ENCODE peak calls at places on chromosomes 12 and 14, in four cellular contexts. One of them, this sample, is unnamed.

GRCh38 chr14:93084402-93084801 is 31.3 kb downstream of the ITPK1 start:
- DNase-seq in HL-60: no peak
- DNase-seq in K562: no peak
- DNase-seq in GM12878: no peak
- DNase-seq in this sample: no peak

GRCh38 chr12:57476162-57476992 is 3.3 kb downstream of the ARHGAP9 start:
- DNase-seq in GM12878: no peak
- DNase-seq in K562: no peak
- DNase-seq in HL-60: peak; percentile 57
- DNase-seq in this sample: peak; percentile 77

GRCh38 chr12:117166107-117166506 is 24.2 kb downstream of the FBXO21 start:
- DNase-seq in HL-60: no peak
- DNase-seq in GM12878: no peak
- DNase-seq in K562: no peak
- DNase-seq in this sample: no peak

GRCh38 chr12:124939428-124940142 is 25.1 kb upstream of the UBC start:
- DNase-seq in HL-60: peak; percentile 92
- DNase-seq in K562: peak; percentile 81
- DNase-seq in GM12878: peak; percentile 88
- DNase-seq in this sample: no peak

GRCh38 chr12:124916370-124917134 is 2.1 kb upstream of the UBC start:
- DNase-seq in GM12878: no peak
- DNase-seq in HL-60: no peak
- DNase-seq in K562: peak; percentile 50
- DNase-seq in this sample: no peak

GRCh38 chr12:3047961-3048360 is 29.2 kb upstream of the TSPAN9 start:
- DNase-seq in K562: no peak
- DNase-seq in HL-60: no peak
- DNase-seq in GM12878: no peak
- DNase-seq in this sample: no peak

GRCh38 chr12:69095765-69096477 is 143.4 kb upstream of the CPSF6 start:
- DNase-seq in K562: no peak
- DNase-seq in GM12878: no peak
- DNase-seq in HL-60: no peak
- DNase-seq in this sample: no peak

GRCh38 chr12:97022831-97023230 is 115.8 kb downstream of the NEDD1 start:
- DNase-seq in HL-60: no peak
- DNase-seq in K562: no peak
- DNase-seq in GM12878: no peak
- DNase-seq in this sample: no peak

GRCh38 chr12:8697120-8697475 is 693 bp upstream of the RIMKLB start:
- DNase-seq in HL-60: no peak
- DNase-seq in GM12878: no peak
- DNase-seq in K562: peak; percentile 20
- DNase-seq in this sample: no peak

GRCh38 chr12:8698830-8699330 is 1.1 kb downstream of the RIMKLB start:
- DNase-seq in K562: no peak
- DNase-seq in HL-60: no peak
- DNase-seq in GM12878: no peak
- DNase-seq in this sample: no peak

GRCh38 chr12:8697476-8698131 is at the start of gene RIMKLB:
- DNase-seq in K562: peak; percentile 81
- DNase-seq in HL-60: peak; percentile 48
- DNase-seq in GM12878: no peak
- DNase-seq in this sample: peak; percentile 74

GRCh38 chr12:8699714-8700113 is 1.9 kb downstream of the RIMKLB start:
- DNase-seq in GM12878: no peak
- DNase-seq in HL-60: no peak
- DNase-seq in K562: peak; percentile 30
- DNase-seq in this sample: no peak

GRCh38 chr12:8698132-8698829 is 490 bp downstream of the RIMKLB start:
- DNase-seq in K562: peak; percentile 54
- DNase-seq in HL-60: no peak
- DNase-seq in GM12878: no peak
- DNase-seq in this sample: no peak
- TF ChIP-seq POLR2AphosphoS5 in K562: peak; percentile 3
- TF ChIP-seq POLR2AphosphoS5 in HL-60: no peak
- TF ChIP-seq POLR2AphosphoS5 in GM12878: no peak
- TF ChIP-seq POLR2AphosphoS5 in this sample: no peak

DNA sequence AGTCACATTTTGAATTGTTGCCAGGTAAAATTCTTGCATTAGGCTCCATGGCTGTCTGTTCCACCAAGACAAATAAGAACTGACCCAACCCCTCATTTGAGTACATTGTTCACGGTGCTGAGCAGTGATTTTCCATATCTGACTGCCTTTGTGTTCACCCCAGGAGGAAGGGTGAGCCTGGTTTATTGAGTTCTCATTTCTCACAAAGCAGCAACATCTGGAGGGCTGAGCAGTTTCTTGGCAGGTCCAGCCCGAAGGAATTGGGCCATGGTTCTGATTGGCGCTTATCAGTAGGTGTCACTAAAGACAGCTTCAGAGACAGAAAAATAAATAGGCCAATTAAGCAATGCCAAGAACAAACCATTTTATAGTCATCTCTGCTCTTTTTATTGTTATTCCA is 149.0 kb downstream of the BMP4 start:
- DNase-seq in K562: no peak
- DNase-seq in HL-60: no peak
- DNase-seq in GM12878: no peak
- DNase-seq in this sample: no peak
- TF ChIP-seq SPI1 in K562: no peak
- TF ChIP-seq SPI1 in HL-60: no peak
- TF ChIP-seq SPI1 in GM12878: no peak
- TF ChIP-seq SPI1 in this sample: no peak

GRCh38 chr14:104794099-104794498 is 1.4 kb downstream of the AKT1 start:
- DNase-seq in HL-60: no peak
- DNase-seq in GM12878: no peak
- DNase-seq in K562: peak; percentile 61
- DNase-seq in this sample: peak; percentile 76
- TF ChIP-seq POLR2AphosphoS5 in HL-60: no peak
- TF ChIP-seq POLR2AphosphoS5 in GM12878: no peak
- TF ChIP-seq POLR2AphosphoS5 in K562: no peak
- TF ChIP-seq POLR2AphosphoS5 in this sample: no peak

DNA sequence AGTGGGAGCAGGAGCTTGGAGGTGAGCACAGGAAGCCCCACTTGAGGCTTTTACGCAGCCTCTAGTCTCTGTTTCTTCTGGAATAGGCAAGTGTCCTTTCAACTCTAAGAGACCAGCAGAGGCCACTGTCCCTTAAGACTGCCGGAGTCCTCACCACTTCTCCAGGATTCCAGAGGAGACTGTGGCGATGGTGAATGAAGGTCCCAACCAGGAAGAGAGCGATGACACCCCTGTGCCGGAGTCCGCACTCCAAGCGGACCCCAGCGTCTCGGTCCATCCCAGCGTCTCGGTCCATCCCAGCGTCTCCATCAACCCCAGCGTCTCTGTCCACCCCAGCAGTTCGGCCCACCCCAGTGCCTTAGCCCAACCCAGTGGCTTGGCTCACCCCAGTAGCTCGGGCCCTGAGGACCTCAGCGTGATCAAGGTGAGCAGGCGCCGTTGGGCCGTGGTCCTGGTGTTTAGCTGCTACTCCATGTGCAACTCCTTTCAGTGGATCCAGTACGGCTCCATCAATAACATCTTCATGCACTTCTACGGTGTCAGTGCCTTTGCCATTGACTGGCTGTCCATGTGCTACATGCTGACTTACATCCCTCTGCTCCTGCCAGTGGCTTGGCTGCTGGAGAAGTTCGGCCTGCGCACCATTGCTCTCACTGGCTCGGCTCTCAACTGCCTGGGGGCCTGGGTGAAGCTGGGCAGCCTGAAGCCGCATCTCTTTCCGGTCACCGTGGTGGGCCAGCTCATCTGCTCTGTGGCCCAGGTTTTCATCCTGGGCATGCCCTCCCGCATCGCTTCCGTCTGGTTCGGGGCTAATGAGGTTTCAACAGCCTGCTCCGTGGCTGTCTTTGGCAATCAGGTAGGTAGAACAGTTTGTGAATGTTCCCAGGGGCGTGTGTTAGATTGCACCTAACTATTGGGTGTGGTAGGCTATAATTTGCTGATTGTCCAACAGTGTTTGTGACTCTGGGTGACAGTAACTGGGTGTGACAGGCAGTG is 664 bp downstream of the FLVCR2 start:
- DNase-seq in HL-60: no peak
- DNase-seq in K562: no peak
- DNase-seq in GM12878: no peak
- DNase-seq in this sample: no peak
- TF ChIP-seq SPI1 in HL-60: no peak
- TF ChIP-seq SPI1 in K562: no peak
- TF ChIP-seq SPI1 in GM12878: no peak
- TF ChIP-seq SPI1 in this sample: no peak

GRCh38 chr14:22546722-22547071 is 42.3 kb downstream of the DAD1 start:
- DNase-seq in K562: no peak
- DNase-seq in GM12878: no peak
- DNase-seq in HL-60: no peak
- DNase-seq in this sample: no peak
- TF ChIP-seq POLR2AphosphoS5 in K562: no peak
- TF ChIP-seq POLR2AphosphoS5 in GM12878: no peak
- TF ChIP-seq POLR2AphosphoS5 in HL-60: no peak
- TF ChIP-seq POLR2AphosphoS5 in this sample: no peak

GRCh38 chr14:24115451-24116110 is 832 bp upstream of the NRL start:
- DNase-seq in GM12878: no peak
- DNase-seq in HL-60: no peak
- DNase-seq in K562: no peak
- DNase-seq in this sample: no peak

GRCh38 chr14:24116111-24116809 is 1.5 kb upstream of the NRL start:
- DNase-seq in HL-60: no peak
- DNase-seq in K562: no peak
- DNase-seq in GM12878: no peak
- DNase-seq in this sample: no peak

GRCh38 chr14:24114536-24115450 is at the start of the genes DCAF11 and NRL:
- DNase-seq in GM12878: peak; percentile 99
- DNase-seq in HL-60: peak; percentile 99
- DNase-seq in K562: peak; percentile 97
- DNase-seq in this sample: peak; percentile 95

GRCh38 chr14:24113379-24113800 is 1.2 kb upstream of the DCAF11 start:
- DNase-seq in K562: no peak
- DNase-seq in HL-60: no peak
- DNase-seq in GM12878: no peak
- DNase-seq in this sample: no peak

GRCh38 chr14:24113801-24114535 is 609 bp upstream of the DCAF11 start:
- DNase-seq in K562: peak; percentile 74
- DNase-seq in GM12878: peak; percentile 79
- DNase-seq in HL-60: peak; percentile 79
- DNase-seq in this sample: peak; percentile 61
- TF ChIP-seq SPI1 in K562: no peak
- TF ChIP-seq SPI1 in GM12878: no peak
- TF ChIP-seq SPI1 in HL-60: peak; percentile 8
- TF ChIP-seq SPI1 in this sample: no peak

GRCh38 chr14:104973215-104974145 is 4.7 kb downstream of the AHNAK2 start:
- DNase-seq in K562: no peak
- DNase-seq in GM12878: no peak
- DNase-seq in HL-60: no peak
- DNase-seq in this sample: no peak
- TF ChIP-seq POLR2AphosphoS5 in K562: no peak
- TF ChIP-seq POLR2AphosphoS5 in GM12878: no peak
- TF ChIP-seq POLR2AphosphoS5 in HL-60: no peak
- TF ChIP-seq POLR2AphosphoS5 in this sample: no peak

This sample was measured in GM12891.